ENCODE peak calls at places on chromosomes 13 and 19, in five cellular contexts. G, N, U, Q and K are unnamed samples.

GRCh38 chr19:5718032-5718578 is 1.8 kb downstream of the LONP1 start:
- DNase-seq in N (no peak), U (no peak), Q (no peak), G (no peak), K (no peak)

GRCh38 chr19:9323557-9323918 is 441 bp upstream of the ZNF559 start:
- DNase-seq in U (peak; percentile 75), N (peak; percentile 91), G (no peak), Q (peak; percentile 59), K (no peak)

GRCh38 chr19:42201489-42202289 is 15.8 kb downstream of the DEDD2 start:
- DNase-seq in Q (peak; percentile 56), G (peak; percentile 24), U (peak; percentile 72), N (peak; percentile 24), K (peak; percentile 78)

GRCh38 chr13:46184277-46184699 is 2.3 kb upstream of the LCP1 start:
- DNase-seq in Q (peak; percentile 52), N (peak; percentile 87), U (no peak), G (peak; percentile 57), K (peak; percentile 80)

GRCh38 chr13:94121686-94122085 is 357.8 kb downstream of the DCT start:
- DNase-seq in G (no peak), N (no peak), Q (no peak), U (no peak), K (no peak)

GRCh38 chr13:79456051-79456450 is 24.9 kb upstream of the NDFIP2 start:
- DNase-seq in U (no peak), Q (no peak), N (no peak), G (no peak), K (no peak)

GRCh38 chr19:28465317-28466086 is 747.4 kb downstream of the UQCRFS1 start:
- DNase-seq in U (no peak), N (peak; percentile 16), G (no peak), Q (no peak), K (no peak)

GRCh38 chr13:40681341-40682051 is 15.1 kb upstream of the FOXO1 start:
- DNase-seq in U (no peak), Q (no peak), G (no peak), N (no peak), K (no peak)

GRCh38 chr13:33132644-33133440 is 116.6 kb downstream of the KL start:
- DNase-seq in U (no peak), G (no peak), N (no peak), Q (no peak), K (no peak)

GRCh38 chr19:42529248-42529764 is 1.0 kb upstream of the CEACAM1 start:
- DNase-seq in U (no peak), N (peak; percentile 84), Q (peak; percentile 83), G (peak; percentile 43), K (peak; percentile 64)

GRCh38 chr13:66546534-66547379 is 683.4 kb downstream of the PCDH9 start:
- DNase-seq in Q (no peak), U (no peak), N (no peak), G (no peak), K (no peak)

GRCh38 chr19:1265611-1266115 is 3.5 kb upstream of the CIRBP start:
- DNase-seq in Q (peak; percentile 64), U (peak; percentile 94), N (no peak), G (no peak), K (no peak)

GRCh38 chr19:1268392-1269064 is 604 bp upstream of the CIRBP start:
- DNase-seq in U (no peak), N (no peak), Q (no peak), G (no peak), K (no peak)

GRCh38 chr19:1266116-1266817 is 2.9 kb upstream of the CIRBP start:
- DNase-seq in G (peak; percentile 61), U (peak; percentile 96), Q (peak; percentile 95), N (peak; percentile 93), K (peak; percentile 83)

GRCh38 chr19:1267441-1268391 is 1.4 kb upstream of the CIRBP start:
- DNase-seq in Q (no peak), G (no peak), N (peak; percentile 27), U (no peak), K (no peak)

GRCh38 chr19:1266818-1267440 is 2.2 kb upstream of the CIRBP start:
- DNase-seq in N (peak; percentile 71), U (peak; percentile 95), G (no peak), Q (peak; percentile 82), K (peak; percentile 70)
- H3K4me1 ChIP-seq in N (peaks cover 82% of the 10 kb centered on the region), U (no peaks in the 10 kb centered on the region), G (peaks cover 67% of the 10 kb centered on the region), Q (peaks cover 72% of the 10 kb centered on the region), K (peaks cover 63% of the 10 kb centered on the region)

DNA sequence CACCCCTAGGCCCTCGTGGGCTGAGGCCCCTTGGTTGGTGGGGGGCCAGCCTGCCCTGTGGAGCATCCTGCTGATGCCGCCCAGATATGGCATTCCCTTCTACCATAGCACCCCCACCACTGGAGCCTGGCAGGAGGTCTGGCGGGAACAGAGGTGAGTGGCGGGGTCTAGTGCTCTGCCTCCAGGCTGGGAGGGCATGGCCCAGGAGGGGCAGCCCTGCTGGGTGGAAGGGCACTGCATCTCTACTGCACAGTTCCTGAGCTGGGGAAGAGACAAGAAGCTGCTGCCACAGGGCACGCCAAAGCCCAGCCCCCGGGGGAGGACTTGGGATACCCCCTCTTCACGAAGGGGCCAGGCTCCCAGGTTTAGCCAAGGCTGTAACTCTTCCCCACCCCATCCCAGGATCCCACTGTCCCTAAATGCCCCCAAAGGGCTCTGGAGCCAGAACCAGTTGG is 2.4 kb upstream of the KMT2B start:
- DNase-seq in N (no peak), U (no peak), G (no peak), Q (no peak), K (no peak)
- H3K4me3 ChIP-seq in N (peak overlapping the region; percentile 77), U (no peak overlapping the region), G (peak overlapping the region; percentile 84), Q (peak overlapping the region; percentile 89), K (peak overlapping the region; percentile 68)

DNA sequence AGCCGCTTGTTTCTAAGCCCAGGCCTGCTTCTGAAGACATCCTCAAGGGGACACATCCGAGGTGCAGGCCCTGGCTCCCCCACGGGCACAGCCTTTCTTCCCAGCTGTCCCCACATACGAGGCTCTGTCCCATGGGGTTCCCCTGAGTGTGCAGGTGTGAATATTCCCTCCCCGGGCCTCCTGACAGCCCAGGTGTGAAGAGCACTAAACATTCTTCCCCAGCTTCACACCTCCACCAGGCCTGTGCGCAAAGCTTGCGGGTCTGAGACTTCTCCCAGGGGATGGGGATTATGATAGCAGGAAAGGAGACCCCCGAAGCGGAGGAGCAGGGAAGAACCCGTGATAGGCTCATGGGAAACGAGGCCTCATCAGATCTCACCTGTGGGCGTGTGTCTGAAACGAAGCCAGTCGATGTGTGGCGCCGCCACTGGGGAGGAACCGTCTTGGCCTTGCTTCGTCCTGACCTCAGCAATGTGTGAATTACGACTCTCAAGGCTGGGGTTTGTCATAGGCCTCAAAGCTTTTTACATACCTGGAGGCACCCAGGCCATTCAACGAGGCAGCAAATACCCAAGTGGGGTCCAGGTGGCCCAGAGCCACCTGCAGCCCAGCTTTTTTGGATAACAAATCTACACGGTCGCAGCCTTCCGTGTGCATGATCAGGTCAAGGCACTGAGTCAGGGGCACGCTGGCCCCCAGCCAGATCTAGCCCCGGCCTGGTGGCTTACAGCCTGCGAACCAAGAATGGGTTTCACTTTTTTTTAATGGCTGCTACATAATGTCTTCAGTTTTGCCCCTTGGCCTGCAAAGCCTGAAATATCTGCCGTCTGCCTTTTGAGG is 134.3 kb downstream of the STK24 start:
- DNase-seq in N (no peak), G (no peak), Q (no peak), U (peak; percentile 67), K (no peak)
- H3K27ac ChIP-seq in N (no peak overlapping the region), G (no peak overlapping the region), Q (no peak overlapping the region), U (no peak overlapping the region), K (no peak overlapping the region)

GRCh38 chr19:4350111-4350510 is 6.7 kb downstream of the MPND start:
- DNase-seq in G (no peak), N (no peak), U (no peak), Q (no peak), K (no peak)
- H3K4me1 ChIP-seq in G (no peaks in the 10 kb centered on the region), N (no peaks in the 10 kb centered on the region), U (no peaks in the 10 kb centered on the region), Q (no peaks in the 10 kb centered on the region), K (no peaks in the 10 kb centered on the region)

DNA sequence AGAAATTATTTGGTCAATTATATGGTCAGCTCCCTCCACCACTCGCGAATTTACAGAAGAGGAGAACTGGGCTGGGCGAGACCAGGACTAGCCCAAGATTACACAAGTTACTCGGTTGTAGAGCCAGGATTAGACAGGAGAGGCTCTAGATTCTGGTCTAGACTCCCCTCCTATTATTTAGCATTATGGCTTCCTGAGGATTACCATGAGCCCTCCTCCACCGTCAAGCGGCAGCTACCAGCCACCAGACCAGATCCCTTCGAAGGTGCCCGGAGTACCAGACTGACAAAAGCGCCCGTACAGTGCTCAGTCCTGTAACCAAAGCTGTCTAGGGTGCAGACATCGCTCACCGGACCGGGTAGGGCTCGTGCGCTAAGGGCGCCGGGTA is 497 bp upstream of the MLNR start:
- DNase-seq in U (no peak), Q (peak; percentile 36), G (no peak), N (no peak), K (no peak)
- H3K4me3 ChIP-seq in U (no peak overlapping the region), Q (peak overlapping the region; percentile 46), G (peak overlapping the region; percentile 46), N (no peak overlapping the region), K (no peak overlapping the region)

DNA sequence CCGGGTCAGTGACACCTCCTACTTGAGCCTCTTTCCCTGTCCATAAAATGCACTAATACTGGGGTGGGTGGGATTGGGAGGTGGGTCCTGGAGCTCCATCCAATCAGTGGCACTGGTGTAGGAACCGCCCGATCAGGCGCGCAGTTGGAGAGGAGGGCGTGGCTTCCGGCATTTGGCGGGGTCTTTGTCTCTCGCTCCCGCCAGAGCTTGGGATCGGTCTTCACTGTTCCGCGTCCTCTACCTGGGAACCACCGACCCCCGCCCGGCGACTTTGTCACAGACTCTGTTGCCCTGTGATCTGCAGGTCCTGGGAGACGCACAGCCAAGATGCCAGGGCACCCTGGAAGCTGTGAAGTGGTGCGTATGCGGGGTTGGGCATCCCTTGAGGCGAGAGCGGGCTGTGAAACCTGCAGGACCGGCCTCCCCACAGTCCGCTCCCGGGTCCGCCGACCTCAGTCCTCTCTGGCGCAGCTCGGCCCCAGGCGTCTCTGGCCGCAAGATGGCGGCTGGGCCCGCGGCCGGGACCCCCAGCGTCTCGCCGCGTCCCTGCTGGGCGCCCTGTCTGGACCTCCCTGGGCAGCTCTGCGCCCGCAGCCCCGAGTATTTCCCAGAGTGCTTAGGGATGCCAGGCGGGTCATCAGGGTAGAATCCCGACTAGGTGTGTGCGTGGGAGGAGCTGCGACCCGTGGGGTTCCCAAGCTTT is 41.6 kb upstream of the ZNF730 start:
- DNase-seq in G (no peak), Q (peak; percentile 19), U (peak; percentile 84), N (peak; percentile 90), K (no peak)
- H3K27ac ChIP-seq in G (no peak overlapping the region), Q (peak overlapping the region; percentile 12), U (peak overlapping the region; percentile 7), N (peak overlapping the region; percentile 70), K (no peak overlapping the region)

DNA sequence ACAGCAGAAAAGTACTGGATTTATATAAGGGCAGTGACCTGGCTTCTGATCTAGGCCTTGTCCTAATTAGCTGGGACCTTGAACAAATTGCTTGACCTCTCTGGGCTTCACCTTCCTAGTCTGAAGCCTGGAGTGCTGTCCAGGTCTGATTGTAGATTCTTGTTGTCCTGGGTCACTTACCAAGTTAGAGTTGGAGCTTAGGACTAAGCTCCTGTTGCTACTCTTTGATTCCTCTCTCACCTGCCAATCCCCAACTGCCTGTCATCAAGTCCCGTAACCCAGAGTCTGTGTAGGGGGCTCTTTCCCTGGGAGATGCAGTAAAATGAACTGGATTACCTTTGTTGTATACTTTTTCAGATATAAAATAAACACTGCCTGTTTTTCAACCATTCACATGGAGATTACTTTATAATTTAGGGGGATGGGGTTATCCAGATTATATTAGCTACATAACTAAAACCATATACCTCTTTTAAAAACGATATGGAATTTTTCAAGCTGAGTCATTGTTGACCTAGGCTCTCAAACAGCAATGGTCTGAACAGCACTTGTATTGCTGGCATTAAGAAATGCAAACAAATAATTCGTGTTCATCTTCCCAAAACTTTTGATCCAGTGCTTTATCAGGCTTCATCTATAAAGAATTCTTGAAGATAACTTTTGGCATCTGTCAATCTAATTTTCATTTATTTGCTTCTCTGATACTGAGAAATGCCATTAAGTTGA is 5.8 kb downstream of the ARHGAP35 start:
- DNase-seq in U (no peak), G (no peak), N (no peak), Q (no peak), K (no peak)
- H3K4me1 ChIP-seq in U (peaks cover 2% of the 10 kb centered on the region), G (peaks cover 38% of the 10 kb centered on the region), N (peaks cover 57% of the 10 kb centered on the region), Q (peaks cover 54% of the 10 kb centered on the region), K (peaks cover 75% of the 10 kb centered on the region)